ENCODE peak calls at places on chromosomes 5 and 9, in eight cellular contexts. One of them, this sample, is unnamed.

GRCh38 chr5:119338326-119338957 is 17.4 kb upstream of the TNFAIP8 start:
- DNase-seq in fibroblast of mammary gland: no peak
- DNase-seq in AG09309: no peak
- DNase-seq in BJ: no peak
- DNase-seq in nephron progenitor cell: no peak
- DNase-seq in AG10803: no peak
- DNase-seq in IMR-90: no peak
- DNase-seq in transverse colon: no peak
- DNase-seq in this sample: no peak

GRCh38 chr5:66788556-66788955 is 192.4 kb downstream of the MAST4 start:
- DNase-seq in fibroblast of mammary gland: no peak
- DNase-seq in transverse colon: no peak
- DNase-seq in nephron progenitor cell: no peak
- DNase-seq in IMR-90: no peak
- DNase-seq in BJ: no peak
- DNase-seq in AG09309: no peak
- DNase-seq in AG10803: no peak
- DNase-seq in this sample: no peak

GRCh38 chr9:4706971-4707622 is 27.7 kb downstream of the CDC37L1 start:
- DNase-seq in nephron progenitor cell: no peak
- DNase-seq in AG10803: no peak
- DNase-seq in transverse colon: no peak
- DNase-seq in AG09309: no peak
- DNase-seq in IMR-90: no peak
- DNase-seq in BJ: no peak
- DNase-seq in fibroblast of mammary gland: no peak
- DNase-seq in this sample: no peak

GRCh38 chr5:6365142-6365976 is 13.0 kb downstream of the MED10 start:
- DNase-seq in nephron progenitor cell: no peak
- DNase-seq in AG09309: peak; percentile 18
- DNase-seq in fibroblast of mammary gland: peak; percentile 77
- DNase-seq in transverse colon: no peak
- DNase-seq in BJ: no peak
- DNase-seq in IMR-90: peak; percentile 53
- DNase-seq in AG10803: peak; percentile 31
- DNase-seq in this sample: no peak

GRCh38 chr9:89637787-89638186 is 33.0 kb downstream of the GADD45G start:
- DNase-seq in fibroblast of mammary gland: no peak
- DNase-seq in AG10803: no peak
- DNase-seq in AG09309: no peak
- DNase-seq in transverse colon: no peak
- DNase-seq in nephron progenitor cell: no peak
- DNase-seq in BJ: no peak
- DNase-seq in IMR-90: no peak
- DNase-seq in this sample: no peak

GRCh38 chr5:14871573-14872069 is at the start of gene ANKH:
- DNase-seq in AG10803: peak; percentile 70
- DNase-seq in IMR-90: peak; percentile 69
- DNase-seq in BJ: no peak
- DNase-seq in nephron progenitor cell: peak; percentile 84
- DNase-seq in AG09309: no peak
- DNase-seq in fibroblast of mammary gland: peak; percentile 64
- DNase-seq in transverse colon: peak; percentile 87
- DNase-seq in this sample: peak; percentile 95

GRCh38 chr9:116000748-116001329 is 152.8 kb upstream of the PAPPA start:
- DNase-seq in AG09309: no peak
- DNase-seq in transverse colon: peak; percentile 8
- DNase-seq in fibroblast of mammary gland: no peak
- DNase-seq in nephron progenitor cell: peak; percentile 21
- DNase-seq in AG10803: no peak
- DNase-seq in BJ: no peak
- DNase-seq in IMR-90: no peak
- DNase-seq in this sample: no peak

GRCh38 chr5:113278976-113279375 is 155.8 kb downstream of the TSSK1B start:
- DNase-seq in fibroblast of mammary gland: no peak
- DNase-seq in AG09309: no peak
- DNase-seq in BJ: no peak
- DNase-seq in AG10803: no peak
- DNase-seq in IMR-90: peak; percentile 71
- DNase-seq in transverse colon: no peak
- DNase-seq in nephron progenitor cell: no peak
- DNase-seq in this sample: no peak

GRCh38 chr5:7801898-7802614 is 48.9 kb downstream of the CFAP90 start:
- DNase-seq in AG09309: no peak
- DNase-seq in BJ: no peak
- DNase-seq in nephron progenitor cell: no peak
- DNase-seq in fibroblast of mammary gland: no peak
- DNase-seq in IMR-90: no peak
- DNase-seq in AG10803: no peak
- DNase-seq in transverse colon: no peak
- DNase-seq in this sample: no peak

GRCh38 chr5:153678617-153679329 is 188.3 kb downstream of the GRIA1 start:
- DNase-seq in AG09309: no peak
- DNase-seq in fibroblast of mammary gland: no peak
- DNase-seq in IMR-90: no peak
- DNase-seq in transverse colon: no peak
- DNase-seq in AG10803: no peak
- DNase-seq in BJ: no peak
- DNase-seq in nephron progenitor cell: no peak
- DNase-seq in this sample: no peak

GRCh38 chr5:89241186-89241585 is 358.2 kb upstream of the MEF2C start:
- DNase-seq in fibroblast of mammary gland: peak; percentile 71
- DNase-seq in AG09309: peak; percentile 10
- DNase-seq in IMR-90: peak; percentile 66
- DNase-seq in transverse colon: no peak
- DNase-seq in nephron progenitor cell: no peak
- DNase-seq in BJ: no peak
- DNase-seq in AG10803: peak; percentile 52
- DNase-seq in this sample: no peak

GRCh38 chr5:138482645-138483044 is 17.4 kb downstream of the EGR1 start:
- DNase-seq in IMR-90: no peak
- DNase-seq in BJ: no peak
- DNase-seq in transverse colon: no peak
- DNase-seq in AG10803: no peak
- DNase-seq in fibroblast of mammary gland: no peak
- DNase-seq in AG09309: no peak
- DNase-seq in nephron progenitor cell: no peak
- DNase-seq in this sample: no peak

GRCh38 chr5:69265931-69266330 is 31.2 kb downstream of the CDK7 start:
- DNase-seq in BJ: no peak
- DNase-seq in AG09309: no peak
- DNase-seq in AG10803: no peak
- DNase-seq in IMR-90: no peak
- DNase-seq in transverse colon: no peak
- DNase-seq in nephron progenitor cell: peak; percentile 47
- DNase-seq in fibroblast of mammary gland: no peak
- DNase-seq in this sample: no peak

GRCh38 chr5:134345996-134346395 is 21.0 kb downstream of the CDKL3 start:
- DNase-seq in AG10803: no peak
- DNase-seq in BJ: no peak
- DNase-seq in transverse colon: no peak
- DNase-seq in nephron progenitor cell: no peak
- DNase-seq in AG09309: no peak
- DNase-seq in fibroblast of mammary gland: no peak
- DNase-seq in IMR-90: no peak
- DNase-seq in this sample: no peak

GRCh38 chr5:115977988-115978387 is 15.7 kb downstream of the LVRN start:
- DNase-seq in nephron progenitor cell: no peak
- DNase-seq in BJ: peak; percentile 80
- DNase-seq in transverse colon: no peak
- DNase-seq in AG09309: peak; percentile 61
- DNase-seq in fibroblast of mammary gland: peak; percentile 77
- DNase-seq in IMR-90: peak; percentile 92
- DNase-seq in AG10803: peak; percentile 90
- DNase-seq in this sample: no peak

GRCh38 chr5:153711755-153712154 is 221.3 kb downstream of the GRIA1 start:
- DNase-seq in AG10803: no peak
- DNase-seq in BJ: no peak
- DNase-seq in fibroblast of mammary gland: peak; percentile 11
- DNase-seq in AG09309: no peak
- DNase-seq in nephron progenitor cell: no peak
- DNase-seq in transverse colon: no peak
- DNase-seq in IMR-90: peak; percentile 6
- DNase-seq in this sample: no peak

GRCh38 chr9:124217839-124218437 is 39.8 kb upstream of the NEK6 start:
- DNase-seq in nephron progenitor cell: no peak
- DNase-seq in fibroblast of mammary gland: no peak
- DNase-seq in transverse colon: no peak
- DNase-seq in IMR-90: no peak
- DNase-seq in AG10803: no peak
- DNase-seq in AG09309: no peak
- DNase-seq in BJ: no peak
- DNase-seq in this sample: no peak

GRCh38 chr9:111108946-111109345 is 70.7 kb upstream of the LPAR1 start:
- DNase-seq in fibroblast of mammary gland: peak; percentile 99
- DNase-seq in nephron progenitor cell: no peak
- DNase-seq in AG09309: peak; percentile 98
- DNase-seq in transverse colon: no peak
- DNase-seq in AG10803: peak; percentile 99
- DNase-seq in IMR-90: peak; percentile 90
- DNase-seq in BJ: peak; percentile 83
- DNase-seq in this sample: no peak

GRCh38 chr5:102130386-102130785 is 165.7 kb downstream of the SLCO4C1 start:
- DNase-seq in nephron progenitor cell: no peak
- DNase-seq in transverse colon: no peak
- DNase-seq in AG10803: no peak
- DNase-seq in BJ: no peak
- DNase-seq in AG09309: no peak
- DNase-seq in IMR-90: no peak
- DNase-seq in fibroblast of mammary gland: no peak
- DNase-seq in this sample: no peak

GRCh38 chr5:179749857-179750508 is 17.4 kb downstream of the MAML1 start:
- DNase-seq in IMR-90: no peak
- DNase-seq in fibroblast of mammary gland: no peak
- DNase-seq in transverse colon: no peak
- DNase-seq in AG10803: no peak
- DNase-seq in BJ: no peak
- DNase-seq in nephron progenitor cell: no peak
- DNase-seq in AG09309: no peak
- DNase-seq in this sample: no peak
- TF ChIP-seq CTCF in IMR-90: no peak
- TF ChIP-seq CTCF in fibroblast of mammary gland: no peak
- TF ChIP-seq CTCF in transverse colon: no peak
- TF ChIP-seq CTCF in AG10803: no peak
- TF ChIP-seq CTCF in BJ: no peak
- TF ChIP-seq CTCF in nephron progenitor cell: no peak
- TF ChIP-seq CTCF in AG09309: no peak
- TF ChIP-seq CTCF in this sample: no peak

GRCh38 chr5:55176176-55176818 is 3.3 kb upstream of the CDC20B start:
- DNase-seq in nephron progenitor cell: peak; percentile 82
- DNase-seq in IMR-90: no peak
- DNase-seq in transverse colon: peak; percentile 83
- DNase-seq in BJ: no peak
- DNase-seq in AG09309: no peak
- DNase-seq in fibroblast of mammary gland: no peak
- DNase-seq in AG10803: no peak
- DNase-seq in this sample: peak; percentile 27
- TF ChIP-seq CTCF in nephron progenitor cell: peak; percentile 18
- TF ChIP-seq CTCF in IMR-90: peak; percentile 7
- TF ChIP-seq CTCF in transverse colon: peak; percentile 32
- TF ChIP-seq CTCF in BJ: peak; percentile 11
- TF ChIP-seq CTCF in AG09309: peak; percentile 7
- TF ChIP-seq CTCF in fibroblast of mammary gland: no peak
- TF ChIP-seq CTCF in AG10803: no peak
- TF ChIP-seq CTCF in this sample: no peak

GRCh38 chr5:73303139-73304079 is 130.4 kb downstream of the TMEM174 start:
- DNase-seq in IMR-90: no peak
- DNase-seq in transverse colon: no peak
- DNase-seq in AG10803: no peak
- DNase-seq in AG09309: no peak
- DNase-seq in nephron progenitor cell: peak; percentile 60
- DNase-seq in fibroblast of mammary gland: no peak
- DNase-seq in BJ: no peak
- DNase-seq in this sample: no peak
- TF ChIP-seq CTCF in IMR-90: no peak
- TF ChIP-seq CTCF in transverse colon: no peak
- TF ChIP-seq CTCF in AG10803: peak; percentile 12
- TF ChIP-seq CTCF in AG09309: no peak
- TF ChIP-seq CTCF in nephron progenitor cell: peak; percentile 31
- TF ChIP-seq CTCF in fibroblast of mammary gland: no peak
- TF ChIP-seq CTCF in BJ: no peak
- TF ChIP-seq CTCF in this sample: no peak

GRCh38 chr5:140827704-140828401 is at the start of gene PCDHA6:
- DNase-seq in AG09309: no peak
- DNase-seq in nephron progenitor cell: peak; percentile 25
- DNase-seq in AG10803: no peak
- DNase-seq in fibroblast of mammary gland: peak; percentile 15
- DNase-seq in BJ: no peak
- DNase-seq in IMR-90: no peak
- DNase-seq in transverse colon: no peak
- DNase-seq in this sample: no peak
- TF ChIP-seq CTCF in AG09309: peak; percentile 49
- TF ChIP-seq CTCF in nephron progenitor cell: peak; percentile 37
- TF ChIP-seq CTCF in AG10803: peak; percentile 15
- TF ChIP-seq CTCF in fibroblast of mammary gland: peak; percentile 30
- TF ChIP-seq CTCF in BJ: no peak
- TF ChIP-seq CTCF in IMR-90: no peak
- TF ChIP-seq CTCF in transverse colon: no peak
- TF ChIP-seq CTCF in this sample: no peak

GRCh38 chr5:56481147-56481997 is 248.2 kb upstream of the ANKRD55 start:
- DNase-seq in AG10803: peak; percentile 24
- DNase-seq in nephron progenitor cell: peak; percentile 30
- DNase-seq in IMR-90: peak; percentile 54
- DNase-seq in transverse colon: peak; percentile 51
- DNase-seq in AG09309: no peak
- DNase-seq in fibroblast of mammary gland: peak; percentile 19
- DNase-seq in BJ: no peak
- DNase-seq in this sample: peak; percentile 78
- TF ChIP-seq CTCF in AG10803: peak; percentile 36
- TF ChIP-seq CTCF in nephron progenitor cell: peak; percentile 46
- TF ChIP-seq CTCF in IMR-90: peak; percentile 27
- TF ChIP-seq CTCF in transverse colon: no peak
- TF ChIP-seq CTCF in AG09309: peak; percentile 12
- TF ChIP-seq CTCF in fibroblast of mammary gland: peak; percentile 18
- TF ChIP-seq CTCF in BJ: peak; percentile 37
- TF ChIP-seq CTCF in this sample: no peak

DNA sequence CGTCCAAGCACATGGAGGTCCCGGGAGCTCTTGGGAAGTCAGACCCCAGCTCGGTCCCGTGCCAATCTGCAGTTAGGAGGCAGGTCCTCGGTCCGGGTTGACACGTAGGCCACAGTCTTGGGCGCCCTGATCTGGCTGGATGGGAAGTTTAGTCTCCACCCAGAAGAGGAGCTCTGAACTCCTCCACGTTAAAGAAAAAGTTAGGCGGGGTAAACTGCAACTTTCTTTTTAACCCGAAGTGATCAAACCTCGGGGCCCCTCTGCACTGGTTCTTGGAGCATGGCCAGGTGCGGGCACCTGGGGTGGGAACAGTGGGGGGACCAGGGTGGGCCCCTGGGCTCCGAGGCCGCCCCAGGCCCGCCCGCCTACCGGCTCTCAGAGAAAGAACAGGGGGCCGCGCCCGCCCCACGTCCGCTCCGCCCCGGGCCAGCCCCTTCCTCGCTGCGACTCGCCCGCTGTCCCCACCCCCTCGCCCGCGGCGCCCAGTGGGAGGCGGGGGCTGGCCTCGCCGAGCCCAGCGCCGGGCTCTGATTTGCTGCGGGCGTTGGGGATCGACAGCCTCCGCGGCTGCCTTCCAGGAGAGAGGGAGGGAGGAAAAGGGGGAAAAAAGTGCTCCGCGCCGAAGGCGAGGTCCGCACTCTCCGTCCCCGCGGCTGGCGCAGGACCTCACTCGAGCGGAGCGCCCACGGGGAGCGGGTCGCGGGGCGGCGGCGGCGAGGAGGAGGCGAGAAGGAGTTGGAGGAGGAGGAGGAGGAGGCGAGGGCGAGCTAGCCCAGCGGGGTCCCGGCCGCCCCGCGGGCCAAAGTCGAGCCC is at the start of gene COL5A1:
- DNase-seq in nephron progenitor cell: peak; percentile 94
- DNase-seq in transverse colon: peak; percentile 80
- DNase-seq in fibroblast of mammary gland: peak; percentile 84
- DNase-seq in BJ: peak; percentile 64
- DNase-seq in IMR-90: peak; percentile 91
- DNase-seq in AG10803: peak; percentile 92
- DNase-seq in AG09309: peak; percentile 70
- DNase-seq in this sample: no peak
- TF ChIP-seq CTCF in nephron progenitor cell: no peak
- TF ChIP-seq CTCF in transverse colon: peak; percentile 19
- TF ChIP-seq CTCF in fibroblast of mammary gland: no peak
- TF ChIP-seq CTCF in BJ: peak; percentile 29
- TF ChIP-seq CTCF in IMR-90: no peak
- TF ChIP-seq CTCF in AG10803: no peak
- TF ChIP-seq CTCF in AG09309: no peak
- TF ChIP-seq CTCF in this sample: no peak